ENCODE peak calls at places on chromosomes 16 and 17, in seven cellular contexts. P, G, T, X, W, K and S are unnamed samples.

GRCh38 chr16:75011634-75012307 is 12.9 kb downstream of the ZNRF1 start:
- DNase-seq in G (peak; percentile 92), W (no peak), P (no peak), X (no peak), K (no peak), T (peak; percentile 49), S (peak; percentile 86)

GRCh38 chr17:77365584-77366186 is 224.9 kb downstream of the SEC14L1 start:
- DNase-seq in P (no peak), K (no peak), X (no peak), T (peak; percentile 47), G (peak; percentile 93), W (no peak), S (peak; percentile 92)

GRCh38 chr16:65523258-65523950 is 401.5 kb upstream of the CDH11 start:
- DNase-seq in G (no peak), P (no peak), W (no peak), K (no peak), T (no peak), X (peak; percentile 8), S (no peak)

GRCh38 chr17:77719806-77720205 is 238.7 kb upstream of the TNRC6C start:
- DNase-seq in K (no peak), W (no peak), G (no peak), P (peak; percentile 14), X (no peak), T (peak; percentile 44), S (no peak)

GRCh38 chr16:21684199-21684598 is 20.4 kb downstream of the OTOA start:
- DNase-seq in P (peak; percentile 58), X (no peak), W (no peak), T (no peak), G (no peak), K (peak; percentile 43), S (no peak)

GRCh38 chr16:81061307-81061640 is 15.8 kb downstream of the C16orf46 start:
- DNase-seq in T (no peak), K (no peak), P (no peak), X (no peak), W (no peak), G (no peak), S (no peak)

GRCh38 chr16:78659668-78660217 is 560.3 kb downstream of the WWOX start:
- DNase-seq in P (no peak), X (no peak), T (no peak), G (no peak), K (no peak), W (no peak), S (no peak)

GRCh38 chr16:56910654-56911539 is 21.0 kb upstream of the HERPUD1 start:
- DNase-seq in W (no peak), G (peak; percentile 93), K (peak; percentile 57), P (no peak), X (no peak), T (peak; percentile 64), S (peak; percentile 85)

GRCh38 chr17:46044286-46044928 is 45.4 kb downstream of the STH start:
- DNase-seq in K (peak; percentile 94), G (peak; percentile 87), W (peak; percentile 38), X (peak; percentile 58), P (peak; percentile 76), T (peak; percentile 82), S (peak; percentile 88)

GRCh38 chr16:68200120-68200783 is 35.7 kb downstream of the ESRP2 start:
- DNase-seq in K (peak; percentile 22), X (no peak), T (no peak), G (peak; percentile 71), P (no peak), W (no peak), S (peak; percentile 48)

GRCh38 chr16:66058181-66058580 is 308.3 kb upstream of the CDH5 start:
- DNase-seq in X (no peak), P (no peak), G (peak; percentile 78), W (no peak), T (no peak), K (no peak), S (no peak)

GRCh38 chr17:39939588-39940419 is 12.3 kb downstream of the LRRC3C start:
- DNase-seq in P (no peak), X (no peak), K (no peak), T (peak; percentile 9), W (no peak), G (peak; percentile 98), S (peak; percentile 90)

GRCh38 chr16:12168054-12169018 is 191.8 kb downstream of the SNX29 start:
- DNase-seq in X (no peak), P (no peak), W (no peak), G (peak; percentile 51), T (no peak), K (no peak), S (peak; percentile 33)

GRCh38 chr16:12162586-12162985 is 186.1 kb downstream of the SNX29 start:
- DNase-seq in W (no peak), X (no peak), G (no peak), P (no peak), T (no peak), K (no peak), S (no peak)

GRCh38 chr16:12170103-12171025 is 193.8 kb downstream of the SNX29 start:
- DNase-seq in P (no peak), G (peak; percentile 72), K (no peak), W (no peak), T (no peak), X (no peak), S (no peak)

GRCh38 chr16:12163970-12164369 is 187.4 kb downstream of the SNX29 start:
- DNase-seq in T (no peak), G (no peak), X (no peak), P (no peak), K (no peak), W (no peak), S (no peak)

DNA sequence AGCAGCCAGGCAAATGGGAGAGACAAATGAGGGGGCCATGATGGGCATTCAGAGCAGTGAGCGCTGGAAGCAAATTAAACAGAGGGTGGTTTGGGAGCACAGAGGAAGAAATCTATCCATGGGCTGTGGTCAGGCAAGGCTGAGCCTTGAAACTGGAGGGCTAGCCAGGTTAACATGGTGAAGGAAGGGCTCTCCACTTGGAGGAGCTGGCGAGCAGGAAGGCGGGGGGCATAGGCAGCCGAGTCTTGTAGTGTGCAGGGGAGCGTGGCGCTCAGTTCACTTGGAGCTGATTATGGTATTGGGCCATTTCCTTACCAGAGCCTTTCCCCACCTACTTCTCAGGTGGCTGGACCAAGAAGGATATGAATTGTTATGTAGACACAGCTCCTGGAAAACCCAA is 189.7 kb downstream of the SNX29 start:
- DNase-seq in P (no peak), K (no peak), W (no peak), X (no peak), T (no peak), G (no peak), S (no peak)
- H3K4me1 ChIP-seq in P (no peaks in the 10 kb centered on the region), K (no peaks in the 10 kb centered on the region), W (no peaks in the 10 kb centered on the region), X (peaks cover 4% of the 10 kb centered on the region), T (no peaks in the 10 kb centered on the region), G (peaks cover 20% of the 10 kb centered on the region), S (peaks cover 2% of the 10 kb centered on the region)

DNA sequence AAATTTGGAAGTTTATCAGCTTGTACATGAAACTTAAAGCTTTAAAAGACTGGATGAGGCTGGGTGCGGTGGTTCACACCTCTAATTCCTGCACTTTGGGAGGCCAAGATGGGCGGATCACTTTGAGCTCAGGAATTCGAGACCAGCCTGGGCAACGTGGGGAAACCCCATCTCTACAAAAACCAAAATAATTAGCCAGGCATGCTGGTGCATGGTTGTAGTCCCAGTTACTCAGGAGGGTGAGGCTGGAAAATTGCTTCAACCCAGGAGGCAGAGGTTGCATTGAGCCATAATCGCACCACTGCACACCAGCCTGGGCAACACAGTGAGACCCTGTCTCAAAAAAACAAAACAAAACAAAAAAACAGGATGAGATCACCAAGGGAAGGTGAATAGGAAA is 209.5 kb downstream of the AATF start:
- DNase-seq in T (peak; percentile 42), G (no peak), X (no peak), K (no peak), P (no peak), W (no peak), S (no peak)
- H2BK120ac ChIP-seq in T (no peak overlapping the region), G (no peak overlapping the region), X (no peak overlapping the region), K (no peak overlapping the region), P (no peak overlapping the region), W (no peak overlapping the region), S (no peak overlapping the region)

GRCh38 chr17:50887705-50888245 is 21.6 kb upstream of the TOB1 start:
- DNase-seq in W (no peak), X (no peak), K (no peak), G (no peak), P (no peak), T (no peak), S (no peak)
- H3K4ac ChIP-seq in W (no peak overlapping the region), X (no peak overlapping the region), K (no peak overlapping the region), G (no peak overlapping the region), P (no peak overlapping the region), T (no peak overlapping the region), S (no peak overlapping the region)

GRCh38 chr16:7504844-7505243 is 172.2 kb downstream of the RBFOX1 start:
- DNase-seq in G (no peak), T (no peak), X (no peak), W (no peak), K (no peak), P (no peak), S (no peak)
- H3K4me1 ChIP-seq in G (no peaks in the 10 kb centered on the region), T (no peaks in the 10 kb centered on the region), X (no peaks in the 10 kb centered on the region), W (peaks cover under 1% of the 10 kb centered on the region), K (no peaks in the 10 kb centered on the region), P (no peaks in the 10 kb centered on the region), S (no peaks in the 10 kb centered on the region)

DNA sequence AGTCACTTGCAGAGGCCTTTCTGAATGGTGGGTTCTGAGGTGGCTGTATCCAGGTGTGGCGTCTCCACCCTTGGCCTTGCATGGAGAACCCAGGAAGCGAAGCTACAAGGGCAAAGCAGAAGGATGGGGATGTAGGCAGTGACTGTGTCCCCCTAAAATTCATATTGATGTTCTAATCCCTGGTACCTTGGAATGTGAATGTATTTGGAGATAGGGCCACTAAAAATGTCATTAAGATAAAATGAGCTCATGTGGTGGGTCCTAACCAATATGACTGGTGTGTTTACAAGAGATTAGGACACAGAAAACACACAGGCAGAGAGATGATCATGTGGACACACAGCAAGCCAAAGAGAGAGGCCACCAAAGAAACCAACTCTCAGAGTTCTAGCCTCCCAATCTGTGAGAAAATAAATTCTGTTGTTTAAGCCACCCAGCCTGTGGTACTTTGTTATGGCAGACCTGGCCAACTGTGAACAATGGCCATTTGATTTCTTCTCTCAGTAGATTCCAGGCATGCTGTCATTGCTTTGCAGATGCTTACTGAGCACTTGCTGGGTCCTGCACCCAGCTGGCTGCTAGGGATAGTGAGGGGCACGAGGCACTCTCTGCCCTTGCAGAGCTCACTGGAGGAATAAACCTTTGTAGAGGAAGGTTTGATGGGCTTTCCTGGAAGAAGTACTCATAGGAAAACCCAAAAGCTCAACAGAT is 75.9 kb downstream of the UTP18 start:
- DNase-seq in X (no peak), T (no peak), K (no peak), W (no peak), P (no peak), G (no peak), S (no peak)
- H2BK120ac ChIP-seq in X (no peak overlapping the region), T (no peak overlapping the region), K (no peak overlapping the region), W (no peak overlapping the region), P (no peak overlapping the region), G (no peak overlapping the region), S (no peak overlapping the region)

GRCh38 chr17:33464669-33465275 is 171.7 kb upstream of the ASIC2 start:
- DNase-seq in T (no peak), K (peak; percentile 57), X (no peak), W (no peak), G (no peak), P (peak; percentile 9), S (peak; percentile 91)
- H3K4ac ChIP-seq in T (no peak overlapping the region), K (no peak overlapping the region), X (no peak overlapping the region), W (no peak overlapping the region), G (no peak overlapping the region), P (no peak overlapping the region), S (no peak overlapping the region)